ENCODE peak calls at places on chromosome 6, in four cellular contexts. One of them, this sample, is unnamed.

GRCh38 chr6:12873706-12874105 is 157.1 kb downstream of the PHACTR1 start:
- DNase-seq in PC-9: no peak
- DNase-seq in mammary epithelial cell: no peak
- DNase-seq in upper lobe of left lung: no peak
- DNase-seq in this sample: no peak

GRCh38 chr6:118893095-118893881 is 664 bp upstream of the ASF1A start:
- DNase-seq in PC-9: peak; percentile 58
- DNase-seq in mammary epithelial cell: peak; percentile 62
- DNase-seq in upper lobe of left lung: no peak
- DNase-seq in this sample: no peak

GRCh38 chr6:129340983-129341382 is 369.0 kb downstream of the ARHGAP18 start:
- DNase-seq in mammary epithelial cell: peak; percentile 58
- DNase-seq in PC-9: peak; percentile 46
- DNase-seq in upper lobe of left lung: no peak
- DNase-seq in this sample: no peak

GRCh38 chr6:125834347-125834746 is 43.6 kb downstream of the NCOA7 start:
- DNase-seq in mammary epithelial cell: no peak
- DNase-seq in PC-9: no peak
- DNase-seq in upper lobe of left lung: no peak
- DNase-seq in this sample: no peak

GRCh38 chr6:50602191-50602810 is 111.0 kb upstream of the TFAP2D start:
- DNase-seq in upper lobe of left lung: no peak
- DNase-seq in mammary epithelial cell: peak; percentile 11
- DNase-seq in PC-9: no peak
- DNase-seq in this sample: no peak

GRCh38 chr6:135286962-135287525 is 105.9 kb downstream of the MYB start:
- DNase-seq in mammary epithelial cell: no peak
- DNase-seq in upper lobe of left lung: no peak
- DNase-seq in PC-9: no peak
- DNase-seq in this sample: no peak

GRCh38 chr6:105162377-105162776 is 17.4 kb downstream of the POPDC3 start:
- DNase-seq in mammary epithelial cell: no peak
- DNase-seq in PC-9: no peak
- DNase-seq in upper lobe of left lung: no peak
- DNase-seq in this sample: no peak

GRCh38 chr6:157770946-157771345 is 52.1 kb upstream of the SNX9 start:
- DNase-seq in mammary epithelial cell: peak; percentile 88
- DNase-seq in upper lobe of left lung: no peak
- DNase-seq in PC-9: peak; percentile 80
- DNase-seq in this sample: no peak

GRCh38 chr6:854405-855073 is 161.6 kb upstream of the EXOC2 start:
- DNase-seq in upper lobe of left lung: no peak
- DNase-seq in PC-9: no peak
- DNase-seq in mammary epithelial cell: no peak
- DNase-seq in this sample: no peak

GRCh38 chr6:105596284-105596755 is 193.4 kb upstream of the PREP start:
- DNase-seq in PC-9: peak; percentile 98
- DNase-seq in upper lobe of left lung: no peak
- DNase-seq in mammary epithelial cell: peak; percentile 98
- DNase-seq in this sample: no peak

GRCh38 chr6:11364971-11365397 is 132.5 kb upstream of the NEDD9 start:
- DNase-seq in mammary epithelial cell: no peak
- DNase-seq in upper lobe of left lung: no peak
- DNase-seq in PC-9: no peak
- DNase-seq in this sample: no peak

GRCh38 chr6:88538130-88538706 is 372.1 kb upstream of the CNR1 start:
- DNase-seq in upper lobe of left lung: no peak
- DNase-seq in PC-9: no peak
- DNase-seq in mammary epithelial cell: no peak
- DNase-seq in this sample: no peak

GRCh38 chr6:21595265-21595950 is 1.9 kb downstream of the SOX4 start:
- DNase-seq in mammary epithelial cell: peak; percentile 46
- DNase-seq in PC-9: no peak
- DNase-seq in upper lobe of left lung: peak; percentile 90
- DNase-seq in this sample: no peak

GRCh38 chr6:84774174-84775158 is 10.1 kb upstream of the TBX18 start:
- DNase-seq in upper lobe of left lung: peak; percentile 90
- DNase-seq in mammary epithelial cell: peak; percentile 47
- DNase-seq in PC-9: no peak
- DNase-seq in this sample: no peak

GRCh38 chr6:157281570-157281969 is 41.7 kb downstream of the TMEM242 start:
- DNase-seq in mammary epithelial cell: no peak
- DNase-seq in PC-9: no peak
- DNase-seq in upper lobe of left lung: peak; percentile 65
- DNase-seq in this sample: no peak

GRCh38 chr6:21594427-21595264 is 1.1 kb downstream of the SOX4 start:
- DNase-seq in mammary epithelial cell: peak; percentile 60
- DNase-seq in PC-9: peak; percentile 50
- DNase-seq in upper lobe of left lung: peak; percentile 93
- DNase-seq in this sample: no peak

GRCh38 chr6:21523652-21524051 is 69.9 kb upstream of the SOX4 start:
- DNase-seq in mammary epithelial cell: no peak
- DNase-seq in PC-9: no peak
- DNase-seq in upper lobe of left lung: no peak
- DNase-seq in this sample: no peak

GRCh38 chr6:119493980-119494379 is 144.4 kb upstream of the MAN1A1 start:
- DNase-seq in mammary epithelial cell: peak; percentile 5
- DNase-seq in PC-9: no peak
- DNase-seq in upper lobe of left lung: no peak
- DNase-seq in this sample: peak; percentile 80

GRCh38 chr6:132768051-132768517 is 10.4 kb upstream of the VNN2 start:
- DNase-seq in mammary epithelial cell: peak; percentile 43
- DNase-seq in PC-9: no peak
- DNase-seq in upper lobe of left lung: peak; percentile 45
- DNase-seq in this sample: no peak

GRCh38 chr6:38724343-38724742 is 9.2 kb downstream of the DNAH8 start:
- DNase-seq in PC-9: no peak
- DNase-seq in upper lobe of left lung: no peak
- DNase-seq in mammary epithelial cell: no peak
- DNase-seq in this sample: no peak

GRCh38 chr6:137013738-137014602 is 30.8 kb downstream of the IL20RA start:
- DNase-seq in PC-9: peak; percentile 52
- DNase-seq in mammary epithelial cell: peak; percentile 71
- DNase-seq in upper lobe of left lung: no peak
- DNase-seq in this sample: no peak

GRCh38 chr6:5208039-5208438 is 52.7 kb downstream of the LYRM4 start:
- DNase-seq in mammary epithelial cell: no peak
- DNase-seq in PC-9: no peak
- DNase-seq in upper lobe of left lung: no peak
- DNase-seq in this sample: no peak

GRCh38 chr6:47478233-47479155 is 905 bp downstream of the CD2AP start:
- DNase-seq in mammary epithelial cell: peak; percentile 66
- DNase-seq in upper lobe of left lung: no peak
- DNase-seq in PC-9: no peak
- DNase-seq in this sample: peak; percentile 43

GRCh38 chr6:162177733-162178132 is 549.8 kb downstream of the PRKN start:
- DNase-seq in PC-9: no peak
- DNase-seq in mammary epithelial cell: no peak
- DNase-seq in upper lobe of left lung: no peak
- DNase-seq in this sample: no peak

GRCh38 chr6:13465734-13466133 is 21.7 kb downstream of the GFOD1 start:
- DNase-seq in mammary epithelial cell: peak; percentile 16
- DNase-seq in PC-9: no peak
- DNase-seq in upper lobe of left lung: no peak
- DNase-seq in this sample: no peak

GRCh38 chr6:71410164-71410566 is 121.6 kb downstream of the OGFRL1 start:
- DNase-seq in mammary epithelial cell: peak; percentile 96
- DNase-seq in upper lobe of left lung: no peak
- DNase-seq in PC-9: peak; percentile 60
- DNase-seq in this sample: no peak

GRCh38 chr6:18211338-18211737 is 53.0 kb downstream of the DEK start:
- DNase-seq in PC-9: no peak
- DNase-seq in mammary epithelial cell: no peak
- DNase-seq in upper lobe of left lung: no peak
- DNase-seq in this sample: no peak

GRCh38 chr6:111614833-111615582 is 9.3 kb upstream of the TRAF3IP2 start:
- DNase-seq in PC-9: no peak
- DNase-seq in upper lobe of left lung: no peak
- DNase-seq in mammary epithelial cell: no peak
- DNase-seq in this sample: no peak

GRCh38 chr6:34317172-34317477 is 68.3 kb upstream of the SMIM29 start:
- DNase-seq in upper lobe of left lung: no peak
- DNase-seq in PC-9: no peak
- DNase-seq in mammary epithelial cell: peak; percentile 14
- DNase-seq in this sample: no peak

GRCh38 chr6:34319471-34319885 is 70.7 kb upstream of the SMIM29 start:
- DNase-seq in mammary epithelial cell: peak; percentile 40
- DNase-seq in PC-9: peak; percentile 99
- DNase-seq in upper lobe of left lung: no peak
- DNase-seq in this sample: no peak

GRCh38 chr6:34317882-34318491 is 69.2 kb upstream of the SMIM29 start:
- DNase-seq in PC-9: no peak
- DNase-seq in mammary epithelial cell: no peak
- DNase-seq in upper lobe of left lung: no peak
- DNase-seq in this sample: no peak

GRCh38 chr6:34316442-34317171 is 67.8 kb upstream of the SMIM29 start:
- DNase-seq in upper lobe of left lung: no peak
- DNase-seq in PC-9: no peak
- DNase-seq in mammary epithelial cell: no peak
- DNase-seq in this sample: no peak

DNA sequence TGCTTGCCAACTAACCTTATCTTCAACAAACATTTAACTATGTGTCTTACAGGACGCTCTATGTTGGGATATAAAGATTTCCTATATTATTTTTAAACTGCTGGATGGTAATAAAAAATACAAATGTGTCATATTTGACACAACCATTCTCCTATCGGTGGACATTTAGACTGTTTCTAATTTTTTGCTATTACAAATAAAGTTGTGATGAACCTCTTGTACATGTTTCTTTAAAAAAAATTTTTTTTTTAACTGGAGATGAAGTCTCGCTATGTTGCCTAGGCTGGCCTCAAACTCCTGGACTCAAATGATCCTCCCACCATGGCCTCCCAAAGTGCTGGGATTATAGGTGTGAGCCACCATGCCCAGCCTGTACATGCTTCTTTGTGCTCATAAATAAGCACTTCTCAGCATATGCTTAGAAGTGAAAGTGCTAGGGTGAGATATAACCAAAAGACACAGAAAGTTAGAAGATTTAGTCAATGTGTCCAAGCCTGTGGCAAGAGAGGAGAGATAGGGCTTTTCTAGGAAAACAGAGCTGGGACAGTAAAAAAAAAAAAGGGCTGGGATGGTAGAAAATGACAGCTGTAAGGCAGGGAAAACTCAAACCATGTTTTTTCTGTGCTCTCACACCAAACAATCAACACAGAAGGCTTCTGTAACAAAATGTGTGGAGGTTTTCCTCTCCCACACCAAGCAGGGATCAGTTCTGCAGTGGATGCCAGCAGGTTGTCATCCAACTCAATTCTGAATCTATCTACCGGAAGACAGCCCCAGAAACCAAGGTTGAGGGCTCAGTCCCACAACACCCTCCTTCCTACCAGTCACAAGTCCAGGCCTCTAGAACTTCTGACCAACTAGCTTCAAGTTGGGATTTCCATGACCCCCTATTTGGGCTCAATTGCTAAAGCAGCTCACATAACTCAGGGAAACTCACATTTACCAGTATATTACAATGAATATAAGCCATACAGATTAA is 70.0 kb upstream of the SMIM29 start:
- DNase-seq in upper lobe of left lung: no peak
- DNase-seq in PC-9: no peak
- DNase-seq in mammary epithelial cell: no peak
- DNase-seq in this sample: no peak
- H3K4me3 ChIP-seq in upper lobe of left lung: no peak overlapping the region
- H3K4me3 ChIP-seq in PC-9: no peak overlapping the region
- H3K4me3 ChIP-seq in mammary epithelial cell: no peak overlapping the region
- H3K4me3 ChIP-seq in this sample: no peak overlapping the region

GRCh38 chr6:109292420-109292819 is 89.8 kb downstream of the CD164 start:
- DNase-seq in upper lobe of left lung: no peak
- DNase-seq in PC-9: no peak
- DNase-seq in mammary epithelial cell: no peak
- DNase-seq in this sample: no peak

GRCh38 chr6:109291893-109292292 is 90.4 kb downstream of the CD164 start:
- DNase-seq in mammary epithelial cell: no peak
- DNase-seq in PC-9: no peak
- DNase-seq in upper lobe of left lung: no peak
- DNase-seq in this sample: no peak

GRCh38 chr6:109292983-109293586 is 89.2 kb downstream of the CD164 start:
- DNase-seq in PC-9: peak; percentile 70
- DNase-seq in upper lobe of left lung: no peak
- DNase-seq in mammary epithelial cell: peak; percentile 13
- DNase-seq in this sample: no peak

GRCh38 chr6:109295109-109295765 is 87.0 kb downstream of the CD164 start:
- DNase-seq in upper lobe of left lung: no peak
- DNase-seq in mammary epithelial cell: no peak
- DNase-seq in PC-9: no peak
- DNase-seq in this sample: no peak

GRCh38 chr6:109290143-109290931 is 91.9 kb downstream of the CD164 start:
- DNase-seq in mammary epithelial cell: no peak
- DNase-seq in upper lobe of left lung: peak; percentile 80
- DNase-seq in PC-9: no peak
- DNase-seq in this sample: no peak
- TF ChIP-seq CTCF in mammary epithelial cell: no peak
- TF ChIP-seq CTCF in upper lobe of left lung: no peak
- TF ChIP-seq CTCF in PC-9: no peak
- TF ChIP-seq CTCF in this sample: no peak

DNA sequence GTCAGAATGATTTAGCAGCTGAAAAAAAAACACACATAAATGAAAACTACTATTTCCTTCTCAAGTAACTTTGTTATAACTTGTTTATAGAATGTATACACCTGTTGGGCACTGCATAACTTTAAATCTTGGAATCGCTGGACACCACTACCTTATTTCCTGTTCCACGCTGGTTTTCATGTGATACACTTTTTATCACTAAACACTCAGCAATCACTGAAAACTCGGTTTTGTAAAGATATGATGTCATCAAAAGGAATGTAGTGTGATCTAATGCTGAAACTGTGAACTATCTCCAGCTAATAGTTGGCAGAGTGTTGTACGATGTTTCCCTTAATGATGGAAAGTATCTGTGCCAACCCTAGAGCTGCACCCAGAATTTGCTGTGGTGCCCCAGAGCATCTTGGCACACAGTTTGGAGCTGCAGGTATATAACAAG is 127.9 kb downstream of the BACH2 start:
- DNase-seq in PC-9: no peak
- DNase-seq in upper lobe of left lung: no peak
- DNase-seq in mammary epithelial cell: peak; percentile 79
- DNase-seq in this sample: no peak
- H3K4me3 ChIP-seq in PC-9: no peak overlapping the region
- H3K4me3 ChIP-seq in upper lobe of left lung: no peak overlapping the region
- H3K4me3 ChIP-seq in mammary epithelial cell: no peak overlapping the region
- H3K4me3 ChIP-seq in this sample: no peak overlapping the region

GRCh38 chr6:42340516-42340915 is 111.2 kb downstream of the TRERF1 start:
- DNase-seq in mammary epithelial cell: no peak
- DNase-seq in PC-9: no peak
- DNase-seq in upper lobe of left lung: no peak
- DNase-seq in this sample: no peak

GRCh38 chr6:42339991-42340401 is 111.7 kb downstream of the TRERF1 start:
- DNase-seq in upper lobe of left lung: no peak
- DNase-seq in mammary epithelial cell: peak; percentile 80
- DNase-seq in PC-9: peak; percentile 64
- DNase-seq in this sample: no peak

GRCh38 chr6:42337985-42338572 is 113.6 kb downstream of the TRERF1 start:
- DNase-seq in PC-9: no peak
- DNase-seq in upper lobe of left lung: no peak
- DNase-seq in mammary epithelial cell: no peak
- DNase-seq in this sample: no peak

GRCh38 chr6:42336431-42336830 is 115.3 kb downstream of the TRERF1 start:
- DNase-seq in upper lobe of left lung: no peak
- DNase-seq in PC-9: no peak
- DNase-seq in mammary epithelial cell: no peak
- DNase-seq in this sample: no peak

GRCh38 chr6:42338573-42339218 is 113.0 kb downstream of the TRERF1 start:
- DNase-seq in upper lobe of left lung: no peak
- DNase-seq in PC-9: peak; percentile 97
- DNase-seq in mammary epithelial cell: peak; percentile 96
- DNase-seq in this sample: no peak
- TF ChIP-seq CTCF in upper lobe of left lung: no peak
- TF ChIP-seq CTCF in PC-9: no peak
- TF ChIP-seq CTCF in mammary epithelial cell: no peak
- TF ChIP-seq CTCF in this sample: no peak